ENCODE peak calls at places on chromosomes 1 and 21, in seven cellular contexts. S is lower lobe of right lung, U is spleen, F is tibial artery, N is AG04450, K is GM12865, P is suprapubic skin. I is an unnamed sample.

GRCh38 chr1:169557131-169557530 is 29.1 kb downstream of the F5 start:
- DNase-seq in S (no peak), U (no peak), F (no peak), N (no peak), K (no peak), P (no peak), I (no peak)

GRCh38 chr1:199867601-199868000 is 159.9 kb upstream of the NR5A2 start:
- DNase-seq in S (no peak), U (no peak), F (no peak), N (no peak), K (no peak), P (no peak), I (peak; percentile 61)

GRCh38 chr1:244849189-244849866 is 13.9 kb downstream of the COX20 start:
- DNase-seq in S (no peak), U (no peak), F (no peak), N (no peak), K (no peak), P (no peak), I (no peak)

GRCh38 chr1:59498640-59499039 is 201.7 kb downstream of the FGGY start:
- DNase-seq in S (no peak), U (no peak), F (no peak), N (no peak), K (no peak), P (no peak), I (peak; percentile 51)

GRCh38 chr1:64856564-64856963 is 109.8 kb downstream of the JAK1 start:
- DNase-seq in S (peak; percentile 73), U (no peak), F (no peak), N (no peak), K (no peak), P (no peak), I (peak; percentile 26)

GRCh38 chr1:38549191-38549590 is 310.4 kb downstream of the RRAGC start:
- DNase-seq in S (no peak), U (no peak), F (no peak), N (no peak), K (no peak), P (no peak), I (no peak)

GRCh38 chr21:45570071-45570470 is 27.8 kb upstream of the SLC19A1 start:
- DNase-seq in S (peak; percentile 16), U (no peak), F (no peak), N (no peak), K (no peak), P (peak; percentile 53), I (no peak)

GRCh38 chr1:26833432-26834405 is 7.2 kb downstream of the ZDHHC18 start:
- DNase-seq in S (peak; percentile 76), U (peak; percentile 97), F (no peak), N (no peak), K (peak; percentile 97), P (no peak), I (peak; percentile 52)

GRCh38 chr1:222736972-222737371 is at the start of gene FAM177B:
- DNase-seq in S (no peak), U (no peak), F (no peak), N (no peak), K (no peak), P (no peak), I (no peak)

GRCh38 chr1:226404904-226405222 is 3.0 kb downstream of the PARP1 start:
- DNase-seq in S (no peak), U (peak; percentile 64), F (no peak), N (no peak), K (no peak), P (no peak), I (no peak)

GRCh38 chr1:6348511-6349191 is 44.9 kb downstream of the ACOT7 start:
- DNase-seq in S (no peak), U (peak; percentile 87), F (no peak), N (no peak), K (no peak), P (no peak), I (peak; percentile 16)

GRCh38 chr1:232984577-232985425 is 34.4 kb downstream of the NTPCR start:
- DNase-seq in S (no peak), U (no peak), F (no peak), N (no peak), K (no peak), P (peak; percentile 61), I (no peak)

GRCh38 chr21:29365636-29366305 is 67.0 kb downstream of the BACH1 start:
- DNase-seq in S (no peak), U (no peak), F (no peak), N (no peak), K (no peak), P (no peak), I (no peak)

GRCh38 chr1:159900086-159900680 is at the start of gene CFAP45:
- DNase-seq in S (peak; percentile 93), U (peak; percentile 88), F (peak; percentile 82), N (no peak), K (peak; percentile 57), P (peak; percentile 86), I (peak; percentile 88)

GRCh38 chr1:57910782-57911181 is 486.9 kb upstream of the DAB1 start:
- DNase-seq in S (no peak), U (no peak), F (no peak), N (no peak), K (no peak), P (no peak), I (no peak)

GRCh38 chr1:170881268-170882265 is 53.8 kb upstream of the MROH9 start:
- DNase-seq in S (no peak), U (no peak), F (no peak), N (no peak), K (peak; percentile 64), P (no peak), I (peak; percentile 79)
- TF ChIP-seq CTCF in S (peak; percentile 49), U (no peak), F (peak; percentile 67), N (peak; percentile 46), K (peak; percentile 60), P (peak; percentile 23), I (peak; percentile 70)

GRCh38 chr1:39691383-39692151 is at the start of gene HPCAL4:
- DNase-seq in S (peak; percentile 93), U (peak; percentile 94), F (peak; percentile 80), N (no peak), K (peak; percentile 90), P (peak; percentile 91), I (peak; percentile 64)
- H3K4me3 ChIP-seq in S (peak within 1 kb of the TSS; percentile 54), U (peak within 1 kb of the TSS; percentile 48), F (peak within 1 kb of the TSS; percentile 50), N (peak within 1 kb of the TSS; percentile 25), K (peak within 1 kb of the TSS; percentile 41), P (peak within 1 kb of the TSS; percentile 47), I (peak within 1 kb of the TSS; percentile 17)

GRCh38 chr1:36088577-36089392 is at the start of gene ADPRS:
- DNase-seq in S (peak; percentile 94), U (peak; percentile 98), F (peak; percentile 79), N (peak; percentile 72), K (peak; percentile 96), P (peak; percentile 93), I (peak; percentile 94)

GRCh38 chr1:36088265-36088576 is 471 bp upstream of the ADPRS start:
- DNase-seq in S (no peak), U (no peak), F (no peak), N (no peak), K (no peak), P (no peak), I (no peak)

GRCh38 chr1:36086529-36087232 is 2.0 kb upstream of the ADPRS start:
- DNase-seq in S (no peak), U (peak; percentile 68), F (no peak), N (no peak), K (no peak), P (no peak), I (no peak)

GRCh38 chr1:36085686-36086526 is 2.0 kb downstream of the TEKT2 start:
- DNase-seq in S (no peak), U (peak; percentile 54), F (no peak), N (no peak), K (no peak), P (no peak), I (no peak)

DNA sequence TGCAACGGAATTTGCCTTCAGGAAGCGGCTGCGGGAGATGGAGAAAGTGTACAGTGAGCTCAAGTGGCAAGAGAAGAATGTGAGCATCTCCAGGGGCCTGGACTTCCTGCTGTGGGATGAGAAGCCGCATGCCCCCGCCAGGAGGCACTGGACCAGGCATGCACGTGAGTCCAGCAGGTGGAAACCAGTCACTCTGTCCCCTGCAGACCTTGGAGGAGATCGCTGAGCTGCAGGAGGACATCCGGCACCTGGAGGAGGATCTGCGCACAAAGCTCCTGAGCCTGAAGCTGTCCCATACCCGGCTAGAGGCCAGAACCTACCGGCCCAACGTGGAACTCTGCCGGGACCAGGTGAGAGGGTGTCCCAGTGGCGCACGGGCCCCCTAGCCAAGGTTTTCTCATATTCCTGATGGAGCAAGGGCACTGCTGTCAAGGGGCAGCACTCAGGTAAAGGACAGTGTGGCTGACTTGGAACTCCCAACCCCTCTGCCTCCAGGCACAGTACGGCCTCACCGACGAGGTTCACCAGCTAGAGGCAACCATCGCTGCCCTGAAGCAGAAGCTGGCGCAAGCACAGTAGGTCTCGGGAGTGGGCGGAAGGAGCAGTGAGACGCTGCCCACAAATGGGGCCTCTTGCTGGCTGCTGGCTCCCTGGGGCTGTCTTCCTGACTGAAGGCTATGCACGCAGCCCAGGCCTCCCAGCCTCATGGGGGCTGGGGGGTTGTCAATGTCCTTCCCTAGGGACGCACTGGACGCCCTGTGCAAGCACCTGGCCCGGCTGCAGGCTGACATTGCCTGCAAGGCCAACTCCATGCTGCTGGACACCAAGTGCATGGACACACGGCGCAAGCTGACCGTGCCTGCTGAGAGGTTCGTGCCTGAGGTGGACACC is 1.2 kb upstream of the ADPRS start:
- DNase-seq in S (no peak), U (peak; percentile 83), F (no peak), N (no peak), K (peak; percentile 32), P (peak; percentile 79), I (peak; percentile 22)
- TF ChIP-seq CTCF in S (no peak), U (no peak), F (no peak), N (no peak), K (peak; percentile 30), P (no peak), I (peak; percentile 10)

GRCh38 chr1:220886470-220887201 is 7.4 kb downstream of the HLX start:
- DNase-seq in S (no peak), U (no peak), F (no peak), N (no peak), K (no peak), P (no peak), I (no peak)

GRCh38 chr1:220888665-220888986 is 9.4 kb downstream of the HLX start:
- DNase-seq in S (no peak), U (no peak), F (no peak), N (no peak), K (no peak), P (no peak), I (no peak)

GRCh38 chr1:220887868-220888664 is 8.8 kb downstream of the HLX start:
- DNase-seq in S (no peak), U (peak; percentile 74), F (no peak), N (no peak), K (no peak), P (no peak), I (no peak)

GRCh38 chr1:220885971-220886370 is 6.7 kb downstream of the HLX start:
- DNase-seq in S (no peak), U (no peak), F (no peak), N (no peak), K (no peak), P (no peak), I (no peak)

GRCh38 chr1:220887202-220887867 is 8.1 kb downstream of the HLX start:
- DNase-seq in S (no peak), U (peak; percentile 79), F (no peak), N (no peak), K (no peak), P (no peak), I (no peak)
- H3K4me3 ChIP-seq in S (peak overlapping the region; percentile 14), U (no peak overlapping the region), F (peak overlapping the region; percentile 42), N (no peak overlapping the region), K (no peak overlapping the region), P (peak overlapping the region; percentile 17), I (no peak overlapping the region)

GRCh38 chr1:43653339-43653738 is 3.4 kb downstream of the KDM4A start:
- DNase-seq in S (no peak), U (no peak), F (no peak), N (no peak), K (peak; percentile 48), P (no peak), I (peak; percentile 81)
- TF ChIP-seq CTCF in S (no peak), U (no peak), F (no peak), N (peak; percentile 49), K (peak; percentile 37), P (peak; percentile 31), I (peak; percentile 77)

I was measured in choroid plexus epithelial cell.